ENCODE peak calls at places on chromosomes 7 and 10, in ten cellular contexts. One of them, this sample, is unnamed.

GRCh38 chr10:28479366-28479765 is 53.6 kb upstream of the WAC start:
- DNase-seq in activated naive CD8-positive, alpha-beta T cell treated with anti-CD3 and anti-CD28 coated beads, Interleukin-2, amount 10 ng/mL, durations not matched to agents 7 days and 5 days: no peak
- DNase-seq in ACHN: no peak
- DNase-seq in NCI-H69: no peak
- DNase-seq in HFFc6: no peak
- DNase-seq in transverse colon: no peak
- DNase-seq in PC-3: no peak
- DNase-seq in ELF-1: no peak
- DNase-seq in ecto neural progenitor cell: no peak
- DNase-seq in effector memory CD8-positive, alpha-beta T cell: no peak
- DNase-seq in this sample: no peak

GRCh38 chr10:16944081-16944922 is 127.1 kb upstream of the RSU1 start:
- DNase-seq in activated naive CD8-positive, alpha-beta T cell treated with anti-CD3 and anti-CD28 coated beads, Interleukin-2, amount 10 ng/mL, durations not matched to agents 7 days and 5 days: no peak
- DNase-seq in ACHN: no peak
- DNase-seq in NCI-H69: no peak
- DNase-seq in HFFc6: peak
- DNase-seq in transverse colon: no peak
- DNase-seq in PC-3: no peak
- DNase-seq in ELF-1: no peak
- DNase-seq in ecto neural progenitor cell: no peak
- DNase-seq in effector memory CD8-positive, alpha-beta T cell: no peak
- DNase-seq in this sample: no peak

GRCh38 chr10:17758896-17759295 is 6.9 kb downstream of the TMEM236 start:
- DNase-seq in activated naive CD8-positive, alpha-beta T cell treated with anti-CD3 and anti-CD28 coated beads, Interleukin-2, amount 10 ng/mL, durations not matched to agents 7 days and 5 days: no peak
- DNase-seq in ACHN: no peak
- DNase-seq in NCI-H69: no peak
- DNase-seq in HFFc6: no peak
- DNase-seq in transverse colon: no peak
- DNase-seq in PC-3: no peak
- DNase-seq in ELF-1: no peak
- DNase-seq in ecto neural progenitor cell: no peak
- DNase-seq in effector memory CD8-positive, alpha-beta T cell: no peak
- DNase-seq in this sample: no peak

GRCh38 chr10:69348824-69349541 is 67.7 kb downstream of the TACR2 start:
- DNase-seq in activated naive CD8-positive, alpha-beta T cell treated with anti-CD3 and anti-CD28 coated beads, Interleukin-2, amount 10 ng/mL, durations not matched to agents 7 days and 5 days: no peak
- DNase-seq in ACHN: no peak
- DNase-seq in NCI-H69: peak
- DNase-seq in HFFc6: peak
- DNase-seq in transverse colon: peak
- DNase-seq in PC-3: peak
- DNase-seq in ELF-1: no peak
- DNase-seq in ecto neural progenitor cell: no peak
- DNase-seq in effector memory CD8-positive, alpha-beta T cell: no peak
- DNase-seq in this sample: peak

GRCh38 chr7:129188892-129189660 is 643 bp downstream of the SMO start:
- DNase-seq in activated naive CD8-positive, alpha-beta T cell treated with anti-CD3 and anti-CD28 coated beads, Interleukin-2, amount 10 ng/mL, durations not matched to agents 7 days and 5 days: no peak
- DNase-seq in ACHN: peak
- DNase-seq in NCI-H69: no peak
- DNase-seq in HFFc6: no peak
- DNase-seq in transverse colon: no peak
- DNase-seq in PC-3: no peak
- DNase-seq in ELF-1: peak
- DNase-seq in ecto neural progenitor cell: peak
- DNase-seq in effector memory CD8-positive, alpha-beta T cell: no peak
- DNase-seq in this sample: no peak

GRCh38 chr10:90847436-90847835 is 10.4 kb downstream of the HTR7 start:
- DNase-seq in activated naive CD8-positive, alpha-beta T cell treated with anti-CD3 and anti-CD28 coated beads, Interleukin-2, amount 10 ng/mL, durations not matched to agents 7 days and 5 days: no peak
- DNase-seq in ACHN: no peak
- DNase-seq in NCI-H69: no peak
- DNase-seq in HFFc6: peak
- DNase-seq in transverse colon: no peak
- DNase-seq in PC-3: peak
- DNase-seq in ELF-1: no peak
- DNase-seq in ecto neural progenitor cell: no peak
- DNase-seq in effector memory CD8-positive, alpha-beta T cell: no peak
- DNase-seq in this sample: no peak

GRCh38 chr7:140686921-140687320 is 9.6 kb upstream of the NDUFB2 start:
- DNase-seq in activated naive CD8-positive, alpha-beta T cell treated with anti-CD3 and anti-CD28 coated beads, Interleukin-2, amount 10 ng/mL, durations not matched to agents 7 days and 5 days: no peak
- DNase-seq in ACHN: no peak
- DNase-seq in NCI-H69: no peak
- DNase-seq in HFFc6: no peak
- DNase-seq in transverse colon: no peak
- DNase-seq in PC-3: no peak
- DNase-seq in ELF-1: no peak
- DNase-seq in ecto neural progenitor cell: no peak
- DNase-seq in effector memory CD8-positive, alpha-beta T cell: no peak
- DNase-seq in this sample: no peak

GRCh38 chr7:40437936-40438634 is 303.3 kb downstream of the SUGCT start:
- DNase-seq in activated naive CD8-positive, alpha-beta T cell treated with anti-CD3 and anti-CD28 coated beads, Interleukin-2, amount 10 ng/mL, durations not matched to agents 7 days and 5 days: no peak
- DNase-seq in ACHN: peak
- DNase-seq in NCI-H69: no peak
- DNase-seq in HFFc6: no peak
- DNase-seq in transverse colon: no peak
- DNase-seq in PC-3: no peak
- DNase-seq in ELF-1: no peak
- DNase-seq in ecto neural progenitor cell: no peak
- DNase-seq in effector memory CD8-positive, alpha-beta T cell: no peak
- DNase-seq in this sample: no peak

GRCh38 chr7:157271315-157271990 is 65.4 kb upstream of the DNAJB6 start:
- DNase-seq in activated naive CD8-positive, alpha-beta T cell treated with anti-CD3 and anti-CD28 coated beads, Interleukin-2, amount 10 ng/mL, durations not matched to agents 7 days and 5 days: peak
- DNase-seq in ACHN: no peak
- DNase-seq in NCI-H69: no peak
- DNase-seq in HFFc6: peak
- DNase-seq in transverse colon: no peak
- DNase-seq in PC-3: no peak
- DNase-seq in ELF-1: no peak
- DNase-seq in ecto neural progenitor cell: no peak
- DNase-seq in effector memory CD8-positive, alpha-beta T cell: no peak
- DNase-seq in this sample: no peak